ENCODE peak calls at places on chromosomes 7 and 10, in four cellular contexts. Q, K, N and J are unnamed samples.

GRCh38 chr7:5470721-5471311 is 47.2 kb upstream of the TNRC18 start:
- DNase-seq in N (no peak), Q (no peak), K (no peak), J (no peak)

GRCh38 chr10:78650122-78650521 is 418.6 kb upstream of the ZMIZ1 start:
- DNase-seq in Q (no peak), K (no peak), N (no peak), J (no peak)

GRCh38 chr10:26334932-26335573 is 103.1 kb upstream of the APBB1IP start:
- DNase-seq in Q (peak; percentile 30), N (peak; percentile 95), K (peak; percentile 63), J (peak; percentile 25)

GRCh38 chr10:5944389-5945202 is 32.7 kb downstream of the IL15RA start:
- DNase-seq in Q (no peak), N (no peak), K (peak; percentile 96), J (peak; percentile 91)

GRCh38 chr7:81211617-81212016 is 292.8 kb upstream of the SEMA3C start:
- DNase-seq in K (no peak), N (no peak), Q (no peak), J (no peak)

GRCh38 chr10:11301571-11302111 is 284.0 kb downstream of the CELF2 start:
- DNase-seq in K (no peak), Q (no peak), N (no peak), J (no peak)

GRCh38 chr7:18503068-18503859 is 7.7 kb downstream of the HDAC9 start:
- DNase-seq in Q (no peak), K (no peak), N (no peak), J (no peak)

GRCh38 chr10:71933651-71934050 is 30.5 kb upstream of the CHST3 start:
- DNase-seq in K (no peak), N (no peak), Q (no peak), J (no peak)

GRCh38 chr10:133391249-133391635 is 2.7 kb upstream of the MTG1 start:
- DNase-seq in Q (no peak), N (no peak), K (no peak), J (no peak)

GRCh38 chr7:133888061-133888930 is 238.8 kb upstream of the LRGUK start:
- DNase-seq in N (no peak), Q (no peak), K (no peak), J (no peak)

GRCh38 chr7:5218564-5219360 is 28.7 kb downstream of the WIPI2 start:
- DNase-seq in Q (peak; percentile 83), N (peak; percentile 75), K (no peak), J (no peak)

GRCh38 chr7:75616421-75617167 is 122.1 kb downstream of the HIP1 start:
- DNase-seq in K (no peak), N (no peak), Q (no peak), J (no peak)

GRCh38 chr7:112207106-112207592 is 654 bp downstream of the ZNF277 start:
- DNase-seq in K (no peak), N (no peak), Q (peak; percentile 10), J (peak; percentile 30)